ENCODE peak calls at places on chromosomes 11 and 22, in four cellular contexts. J, P, K and Q are unnamed samples.
A peak's percentile ranks its signal among the peaks of the same experiment; 100 is the strongest.

GRCh38 chr11:82899191-82899820 is 924 bp downstream of the PRCP start:
- DNase-seq in J (no peak), P (no peak), K (no peak), Q (no peak)

GRCh38 chr11:131762346-131763110 is 392.1 kb downstream of the NTM start:
- DNase-seq in J (no peak), P (no peak), K (no peak), Q (no peak)

GRCh38 chr11:113090716-113091577 is 129.7 kb downstream of the NCAM1 start:
- DNase-seq in J (no peak), P (no peak), K (no peak), Q (no peak)

GRCh38 chr11:121336279-121336947 is 43.8 kb downstream of the SC5D start:
- DNase-seq in J (no peak), P (no peak), K (no peak), Q (no peak)

GRCh38 chr22:29799217-29799680 is 32.1 kb downstream of the UQCR10 start:
- DNase-seq in J (peak; percentile 94), P (peak; percentile 95), K (peak; percentile 73), Q (peak; percentile 94)

GRCh38 chr22:42966389-42966998 is 48.5 kb downstream of the PACSIN2 start:
- DNase-seq in J (no peak), P (no peak), K (no peak), Q (no peak)

GRCh38 chr11:130403967-130404366 is 24.4 kb downstream of the ADAMTS8 start:
- DNase-seq in J (no peak), P (no peak), K (no peak), Q (no peak)

GRCh38 chr11:87219266-87219665 is 181.5 kb downstream of the TMEM135 start:
- DNase-seq in J (no peak), P (no peak), K (no peak), Q (no peak)

GRCh38 chr11:75422248-75423231 is 10.5 kb downstream of the KLHL35 start:
- DNase-seq in J (peak; percentile 20), P (no peak), K (no peak), Q (no peak)

GRCh38 chr11:72669527-72669926 is 4.7 kb downstream of the PDE2A start:
- DNase-seq in J (no peak), P (no peak), K (no peak), Q (no peak)

GRCh38 chr11:83895516-83895915 is 609.3 kb upstream of the CCDC90B start:
- DNase-seq in J (no peak), P (no peak), K (no peak), Q (no peak)

GRCh38 chr22:23509571-23510302 is 70.4 kb downstream of the IGLL1 start:
- DNase-seq in J (peak; percentile 10), P (no peak), K (no peak), Q (no peak)

GRCh38 chr11:62853279-62853965 is 14.0 kb upstream of the WDR74 start:
- DNase-seq in J (no peak), P (no peak), K (no peak), Q (no peak)

GRCh38 chr11:73326929-73327811 is 19.1 kb downstream of the ARHGEF17 start:
- DNase-seq in J (peak; percentile 82), P (no peak), K (no peak), Q (no peak)

GRCh38 chr22:43858156-43858895 is 4.0 kb downstream of the SULT4A1 start:
- DNase-seq in J (no peak), P (no peak), K (no peak), Q (no peak)

GRCh38 chr22:42805016-42805997 is 51.8 kb downstream of the ARFGAP3 start:
- DNase-seq in J (no peak), P (peak; percentile 42), K (peak; percentile 50), Q (peak; percentile 61)

GRCh38 chr11:88535916-88536547 is 198.5 kb upstream of the CTSC start:
- DNase-seq in J (peak; percentile 92), P (no peak), K (no peak), Q (no peak)

GRCh38 chr11:7900686-7901085 is 30.4 kb downstream of the OR10A6 start:
- DNase-seq in J (no peak), P (no peak), K (no peak), Q (no peak)

GRCh38 chr11:96744697-96745096 is 354.9 kb downstream of the JRKL start:
- DNase-seq in J (peak; percentile 16), P (no peak), K (no peak), Q (no peak)

GRCh38 chr11:911031-911889 is 650 bp upstream of the CHID1 start:
- DNase-seq in J (peak; percentile 64), P (no peak), K (peak; percentile 50), Q (peak; percentile 73)

GRCh38 chr22:45318558-45319318 is 9.0 kb downstream of the FAM118A start:
- DNase-seq in J (peak; percentile 70), P (no peak), K (peak; percentile 89), Q (no peak)

GRCh38 chr11:112881461-112881860 is 79.8 kb upstream of the NCAM1 start:
- DNase-seq in J (no peak), P (peak; percentile 51), K (peak; percentile 69), Q (peak; percentile 71)

GRCh38 chr11:82631722-82632630 is 101.7 kb downstream of the FAM181B start:
- DNase-seq in J (peak; percentile 2), P (no peak), K (no peak), Q (no peak)

GRCh38 chr11:30608534-30608933 is 22.4 kb upstream of the MPPED2 start:
- DNase-seq in J (no peak), P (no peak), K (no peak), Q (no peak)

GRCh38 chr11:106524446-106524845 is 447.0 kb downstream of the AASDHPPT start:
- DNase-seq in J (no peak), P (no peak), K (no peak), Q (no peak)

GRCh38 chr11:110219011-110219785 is 77.2 kb downstream of the RDX start:
- DNase-seq in J (peak; percentile 53), P (no peak), K (no peak), Q (no peak)

DNA sequence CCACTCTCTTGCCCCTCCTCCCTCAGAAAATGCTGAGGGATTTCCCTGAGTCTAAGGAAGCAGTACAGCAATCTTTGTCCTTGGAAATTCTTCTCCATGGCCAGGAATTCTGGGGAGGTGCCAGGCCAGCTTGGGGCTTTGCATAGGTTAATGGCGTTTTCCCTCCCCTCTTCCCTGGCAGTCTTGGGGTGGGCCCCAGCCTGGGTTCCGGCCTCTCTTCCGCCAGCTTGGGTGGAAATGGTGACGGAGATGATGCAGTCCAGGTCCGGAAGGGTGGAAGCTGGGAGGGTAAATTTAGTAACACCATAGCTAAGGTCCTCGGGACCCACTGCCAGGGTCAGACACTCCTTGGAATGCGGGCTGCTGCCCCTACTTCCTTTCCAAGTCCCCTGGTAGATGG is 5.0 kb downstream of the PHLDB1 start:
- DNase-seq in J (peak; percentile 23), P (no peak), K (no peak), Q (peak; percentile 53)
- H3K4me3 ChIP-seq in J (no peak overlapping the region), P (no peak overlapping the region), K (no peak overlapping the region), Q (no peak overlapping the region)

GRCh38 chr11:33013706-33014105 is 2.0 kb upstream of the DEPDC7 start:
- DNase-seq in J (peak; percentile 34), P (no peak), K (no peak), Q (no peak)

GRCh38 chr11:33017478-33017877 is 1.8 kb downstream of the DEPDC7 start:
- DNase-seq in J (no peak), P (no peak), K (no peak), Q (no peak)

GRCh38 chr11:33016654-33017053 is 976 bp downstream of the DEPDC7 start:
- DNase-seq in J (no peak), P (no peak), K (no peak), Q (no peak)

GRCh38 chr11:33018005-33018404 is 2.3 kb downstream of the DEPDC7 start:
- DNase-seq in J (no peak), P (no peak), K (no peak), Q (no peak)

DNA sequence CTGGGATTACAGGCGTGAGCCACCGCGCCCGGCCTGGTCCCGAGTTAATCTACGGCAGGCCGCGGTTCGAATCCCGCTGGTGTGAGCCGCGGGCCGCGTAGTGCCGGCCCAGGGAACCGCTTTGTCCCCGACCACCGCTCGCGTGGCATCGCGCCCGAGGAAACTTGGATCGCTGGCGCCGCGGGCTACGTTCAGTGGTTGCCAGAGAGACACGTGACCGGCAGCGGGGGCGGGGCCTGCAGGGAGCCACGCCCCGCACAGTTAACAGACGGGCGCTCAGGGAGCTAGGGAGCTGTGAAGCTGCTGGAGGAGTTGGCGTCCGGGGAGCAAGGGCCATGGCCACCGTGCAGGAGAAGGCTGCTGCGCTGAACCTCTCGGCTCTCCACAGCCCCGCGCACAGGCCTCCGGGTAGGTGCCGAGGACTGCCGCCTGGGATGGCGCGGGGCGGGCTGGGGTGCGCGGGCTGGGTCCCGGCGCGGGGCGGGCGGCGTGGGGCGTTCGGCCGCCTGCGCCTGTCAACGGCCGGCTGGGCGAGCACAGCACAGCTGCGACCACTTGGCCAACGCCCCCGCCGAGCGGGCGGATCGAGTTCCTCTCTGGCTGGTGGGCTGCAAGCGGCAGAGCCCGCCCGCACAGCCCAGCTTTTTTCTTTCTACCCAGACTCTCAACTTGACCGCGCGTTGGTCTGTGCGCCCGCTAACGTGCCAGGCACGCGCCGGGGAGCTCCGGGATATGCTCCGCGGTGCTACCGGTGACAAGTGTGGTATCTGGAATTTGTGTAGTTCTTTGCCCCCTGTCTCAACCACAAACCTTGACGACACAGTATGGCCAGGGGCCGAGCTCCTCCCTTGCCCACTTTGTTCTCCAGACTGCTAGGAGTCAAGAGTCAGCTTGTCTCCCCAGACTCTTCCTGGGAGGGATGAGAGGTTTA is at the start of gene DEPDC7:
- DNase-seq in J (peak; percentile 82), P (peak; percentile 74), K (peak; percentile 94), Q (peak; percentile 94)
- H3K27ac ChIP-seq in J (peak within 1 kb of the TSS; percentile 26), P (peak within 1 kb of the TSS; percentile 83), K (peak within 1 kb of the TSS; percentile 47), Q (peak within 1 kb of the TSS; percentile 78)

GRCh38 chr11:12221136-12221535 is 110.7 kb downstream of the MICAL2 start:
- DNase-seq in J (no peak), P (no peak), K (no peak), Q (no peak)

GRCh38 chr11:12223771-12224536 is 113.6 kb downstream of the MICAL2 start:
- DNase-seq in J (peak; percentile 27), P (no peak), K (no peak), Q (no peak)

GRCh38 chr11:12224537-12224893 is 114.1 kb downstream of the MICAL2 start:
- DNase-seq in J (peak; percentile 94), P (peak; percentile 41), K (peak; percentile 96), Q (peak; percentile 80)

GRCh38 chr11:12220305-12220704 is 109.9 kb downstream of the MICAL2 start:
- DNase-seq in J (no peak), P (peak; percentile 22), K (no peak), Q (peak; percentile 58)

GRCh38 chr11:12222099-12222751 is 111.8 kb downstream of the MICAL2 start:
- DNase-seq in J (no peak), P (no peak), K (no peak), Q (peak; percentile 69)
- H3K4me1 ChIP-seq in J (peaks cover 18% of the 10 kb centered on the region), P (peaks cover 30% of the 10 kb centered on the region), K (peaks cover 20% of the 10 kb centered on the region), Q (peaks cover 22% of the 10 kb centered on the region)

DNA sequence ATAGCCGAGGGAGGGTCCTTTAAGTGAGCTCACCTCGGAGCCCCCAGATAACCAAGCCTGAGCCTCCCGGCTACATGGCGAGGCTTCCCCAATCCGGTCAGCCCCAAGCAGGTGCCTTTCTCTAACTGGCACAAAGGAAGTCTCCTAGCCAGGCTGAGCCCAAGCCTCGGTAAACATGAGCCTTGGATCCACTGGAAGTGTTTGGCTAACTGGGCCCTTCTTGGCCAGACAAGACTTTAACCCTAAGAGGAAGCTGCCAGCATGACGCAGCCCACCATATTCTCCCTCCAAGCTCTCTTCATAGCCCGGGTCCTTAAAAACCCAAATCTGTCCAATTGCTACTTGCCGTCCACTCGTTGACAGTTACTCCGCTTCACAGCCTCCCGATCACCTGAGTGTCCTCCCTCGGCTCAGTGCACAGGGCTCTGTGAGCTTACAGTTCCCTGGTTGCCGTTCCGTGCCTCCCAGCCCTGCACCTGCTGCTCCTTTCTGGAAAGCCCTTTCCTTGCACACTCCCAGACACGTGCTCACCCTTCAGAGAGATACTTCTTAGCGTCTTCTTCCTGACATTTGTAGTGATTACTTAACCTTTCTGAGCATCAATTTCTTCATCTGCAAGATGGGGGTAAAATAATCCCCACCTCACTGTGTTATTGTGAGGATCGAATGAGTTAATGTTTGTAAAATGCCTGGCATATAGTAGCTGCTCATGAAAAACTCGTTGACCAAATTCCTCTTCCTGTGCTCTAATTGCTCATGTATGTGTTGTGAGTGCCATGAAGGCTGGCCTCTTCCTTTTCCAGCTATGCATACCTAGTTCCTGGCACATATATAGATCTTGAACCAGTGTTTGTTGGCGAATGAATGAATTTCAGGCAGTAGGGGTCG is 25.6 kb downstream of the TXN2 start:
- DNase-seq in J (no peak), P (no peak), K (no peak), Q (no peak)
- H3K4me3 ChIP-seq in J (no peak overlapping the region), P (peak overlapping the region; percentile 62), K (peak overlapping the region; percentile 30), Q (peak overlapping the region; percentile 69)